ENCODE peak calls at places on chromosomes 1 and 21, in nine cellular contexts. F, T, A, B, M, U, L, S and W are unnamed samples.

GRCh38 chr1:37323486-37324377 is 150.6 kb upstream of the ZC3H12A start:
- DNase-seq in F (no peak), T (peak; percentile 30), A (peak; percentile 80), B (no peak), M (peak; percentile 65), U (peak; percentile 32), L (no peak), S (peak; percentile 33), W (peak; percentile 33)

GRCh38 chr1:112575154-112575804 is 43.7 kb downstream of the ST7L start:
- DNase-seq in F (no peak), T (no peak), A (no peak), B (no peak), M (peak; percentile 88), U (peak; percentile 86), L (no peak), S (peak; percentile 95), W (no peak)

GRCh38 chr1:225644666-225645065 is 8.3 kb downstream of the ENAH start:
- DNase-seq in F (no peak), T (no peak), A (no peak), B (no peak), M (no peak), U (no peak), L (no peak), S (no peak), W (no peak)

GRCh38 chr21:35942211-35943144 is 117.8 kb downstream of the SETD4 start:
- DNase-seq in F (no peak), T (no peak), A (no peak), B (no peak), M (no peak), U (no peak), L (no peak), S (no peak), W (no peak)

GRCh38 chr1:226608699-226609505 is 60.3 kb downstream of the STUM start:
- DNase-seq in F (peak; percentile 41), T (peak; percentile 67), A (peak; percentile 92), B (peak; percentile 67), M (peak; percentile 83), U (peak; percentile 41), L (peak; percentile 10), S (peak; percentile 71), W (peak; percentile 74)

GRCh38 chr1:85661767-85662166 is 46.5 kb downstream of the ZNHIT6 start:
- DNase-seq in F (no peak), T (no peak), A (no peak), B (no peak), M (no peak), U (no peak), L (no peak), S (no peak), W (no peak)

GRCh38 chr1:164440222-164440621 is 118.8 kb upstream of the PBX1 start:
- DNase-seq in F (no peak), T (no peak), A (peak; percentile 50), B (no peak), M (peak; percentile 42), U (peak; percentile 5), L (no peak), S (peak; percentile 24), W (no peak)

GRCh38 chr21:26961704-26962103 is 5.2 kb downstream of the ADAMTS5 start:
- DNase-seq in F (no peak), T (no peak), A (no peak), B (no peak), M (peak; percentile 13), U (no peak), L (no peak), S (peak; percentile 46), W (no peak)

GRCh38 chr1:230868736-230869385 is 540 bp upstream of the C1orf198 start:
- DNase-seq in F (peak; percentile 30), T (no peak), A (no peak), B (peak; percentile 37), M (peak; percentile 56), U (peak; percentile 44), L (peak; percentile 72), S (no peak), W (no peak)

GRCh38 chr1:221098462-221099406 is 219.5 kb downstream of the HLX start:
- DNase-seq in F (no peak), T (no peak), A (no peak), B (no peak), M (peak; percentile 53), U (peak; percentile 90), L (no peak), S (peak; percentile 94), W (no peak)

GRCh38 chr21:34707876-34708325 is 39.1 kb downstream of the CLIC6 start:
- DNase-seq in F (no peak), T (peak; percentile 48), A (no peak), B (no peak), M (no peak), U (no peak), L (no peak), S (no peak), W (no peak)

GRCh38 chr1:198291924-198292323 is 135.1 kb downstream of the NEK7 start:
- DNase-seq in F (no peak), T (no peak), A (no peak), B (no peak), M (no peak), U (no peak), L (no peak), S (no peak), W (no peak)

GRCh38 chr1:46508760-46509159 is 19.1 kb downstream of the DMBX1 start:
- DNase-seq in F (no peak), T (no peak), A (no peak), B (no peak), M (peak; percentile 54), U (no peak), L (no peak), S (peak; percentile 49), W (no peak)

GRCh38 chr1:91684599-91685196 is 184.0 kb downstream of the CDC7 start:
- DNase-seq in F (no peak), T (no peak), A (no peak), B (no peak), M (no peak), U (peak; percentile 72), L (no peak), S (peak; percentile 62), W (no peak)

GRCh38 chr1:111620412-111620971 is 903 bp downstream of the RAP1A start:
- DNase-seq in F (no peak), T (no peak), A (no peak), B (no peak), M (peak; percentile 21), U (no peak), L (no peak), S (peak; percentile 19), W (no peak)

GRCh38 chr1:116256875-116257823 is 115.9 kb upstream of the ATP1A1 start:
- DNase-seq in F (no peak), T (peak; percentile 57), A (no peak), B (no peak), M (no peak), U (no peak), L (no peak), S (no peak), W (no peak)

GRCh38 chr1:103900005-103900404 is 150.3 kb downstream of the AMY1C start:
- DNase-seq in F (no peak), T (no peak), A (no peak), B (no peak), M (peak; percentile 24), U (no peak), L (no peak), S (no peak), W (no peak)

GRCh38 chr1:245039196-245039595 is 115.6 kb upstream of the KIF26B start:
- DNase-seq in F (no peak), T (no peak), A (no peak), B (no peak), M (no peak), U (no peak), L (no peak), S (no peak), W (no peak)

GRCh38 chr1:25573961-25574360 is 30.6 kb downstream of the LDLRAP1 start:
- DNase-seq in F (no peak), T (no peak), A (no peak), B (no peak), M (no peak), U (no peak), L (no peak), S (no peak), W (no peak)

GRCh38 chr1:3629561-3630160 is 4.8 kb downstream of the TPRG1L start:
- DNase-seq in F (no peak), T (no peak), A (no peak), B (no peak), M (no peak), U (no peak), L (no peak), S (no peak), W (no peak)

GRCh38 chr21:46322351-46323226 is 1.1 kb downstream of the C21orf58 start:
- DNase-seq in F (no peak), T (peak; percentile 28), A (no peak), B (no peak), M (peak; percentile 21), U (peak; percentile 21), L (no peak), S (peak; percentile 38), W (peak; percentile 32)

GRCh38 chr1:109639063-109639840 is 16.6 kb upstream of the GSTM4 start:
- DNase-seq in F (no peak), T (no peak), A (no peak), B (no peak), M (no peak), U (no peak), L (no peak), S (no peak), W (no peak)

GRCh38 chr1:43978551-43979260 is at the start of gene B4GALT2:
- DNase-seq in F (peak; percentile 27), T (peak; percentile 71), A (peak; percentile 91), B (peak; percentile 34), M (peak; percentile 33), U (peak; percentile 51), L (peak; percentile 9), S (peak; percentile 30), W (no peak)

GRCh38 chr1:70509996-70510876 is 99.2 kb downstream of the CTH start:
- DNase-seq in F (peak; percentile 61), T (no peak), A (peak; percentile 46), B (no peak), M (peak; percentile 88), U (peak; percentile 83), L (no peak), S (peak; percentile 98), W (peak; percentile 44)

GRCh38 chr1:39047374-39048229 is 21.5 kb downstream of the NDUFS5 start:
- DNase-seq in F (no peak), T (no peak), A (no peak), B (no peak), M (peak; percentile 68), U (peak; percentile 89), L (no peak), S (peak; percentile 95), W (peak; percentile 15)